ENCODE peak calls at places on chromosomes 16 and 17, in seven cellular contexts. U is LHCN-M2, X is spleen, D is H7, I is IMR-90, F is NCI-H1930, L is posterior cingulate gyrus. Y is an unnamed sample.

GRCh38 chr17:69857412-69857835 is 217.6 kb upstream of the KCNJ16 start:
- DNase-seq in U (peak), X (no peak), D (no peak), I (peak), F (no peak), L (no peak), Y (no peak)

GRCh38 chr17:52696362-52696761 is 537.8 kb upstream of the CA10 start:
- DNase-seq in U (no peak), X (no peak), D (no peak), I (no peak), F (no peak), L (no peak), Y (no peak)

GRCh38 chr16:2056077-2056476 is 8.3 kb downstream of the TSC2 start:
- DNase-seq in U (no peak), X (no peak), D (no peak), I (no peak), F (no peak), L (no peak), Y (peak)

GRCh38 chr17:55421179-55421934 is at the start of gene MMD:
- DNase-seq in U (no peak), X (peak), D (peak), I (no peak), F (peak), L (peak), Y (peak)

GRCh38 chr17:62653002-62653830 is 25.7 kb downstream of the MRC2 start:
- DNase-seq in U (peak), X (peak), D (peak), I (peak), F (peak), L (peak), Y (peak)

GRCh38 chr17:31537558-31537957 is 146.1 kb downstream of the RAB11FIP4 start:
- DNase-seq in U (no peak), X (peak), D (no peak), I (peak), F (no peak), L (no peak), Y (no peak)

GRCh38 chr16:75319513-75320401 is 68.3 kb upstream of the BCAR1 start:
- DNase-seq in U (peak), X (no peak), D (no peak), I (peak), F (no peak), L (no peak), Y (no peak)

GRCh38 chr16:17420821-17421220 is 49.9 kb downstream of the XYLT1 start:
- DNase-seq in U (no peak), X (no peak), D (no peak), I (peak), F (no peak), L (no peak), Y (no peak)

GRCh38 chr17:57523926-57524634 is 221.0 kb downstream of the CCDC182 start:
- DNase-seq in U (peak), X (no peak), D (no peak), I (peak), F (no peak), L (no peak), Y (no peak)

GRCh38 chr17:46986401-46986800 is 7.3 kb upstream of the RPRML start:
- DNase-seq in U (no peak), X (no peak), D (no peak), I (no peak), F (no peak), L (no peak), Y (no peak)

GRCh38 chr16:2982402-2982801 is 2.2 kb upstream of the PKMYT1 start:
- DNase-seq in U (no peak), X (no peak), D (no peak), I (no peak), F (no peak), L (no peak), Y (no peak)

GRCh38 chr16:3645504-3646347 is 8.8 kb upstream of the DNASE1 start:
- DNase-seq in U (peak), X (peak), D (peak), I (peak), F (no peak), L (no peak), Y (no peak)

GRCh38 chr17:71830916-71831315 is 289.9 kb upstream of the SOX9 start:
- DNase-seq in U (no peak), X (no peak), D (peak), I (no peak), F (no peak), L (no peak), Y (no peak)

GRCh38 chr17:6592193-6592592 is 35.8 kb upstream of the PITPNM3 start:
- DNase-seq in U (no peak), X (no peak), D (no peak), I (peak), F (no peak), L (no peak), Y (peak)

GRCh38 chr17:55601874-55602364 is 90.7 kb upstream of the SMIM36 start:
- DNase-seq in U (peak), X (no peak), D (peak), I (peak), F (no peak), L (no peak), Y (no peak)

Y was measured in HuH-7.